ENCODE peak calls at places on chromosomes 7 and 10, in six cellular contexts. O, L, U, V, I and T are unnamed samples.

GRCh38 chr7:24143547-24143946 is 140.4 kb upstream of the NPY start:
- DNase-seq in O (no peak), L (no peak), U (no peak), V (no peak), I (no peak), T (no peak)

GRCh38 chr10:11776080-11776479 is 33.9 kb downstream of the ECHDC3 start:
- DNase-seq in O (no peak), L (no peak), U (no peak), V (peak), I (no peak), T (no peak)

GRCh38 chr10:84924131-84924530 is 595.7 kb downstream of the CCSER2 start:
- DNase-seq in O (no peak), L (no peak), U (no peak), V (no peak), I (no peak), T (no peak)

GRCh38 chr10:23198940-23199767 is 7.0 kb downstream of the PTF1A start:
- DNase-seq in O (no peak), L (peak), U (peak), V (no peak), I (no peak), T (no peak)

GRCh38 chr7:71414490-71414889 is 282.5 kb downstream of the GALNT17 start:
- DNase-seq in O (peak), L (no peak), U (peak), V (no peak), I (no peak), T (peak)

GRCh38 chr7:35680403-35681013 is 14.4 kb downstream of the HERPUD2 start:
- DNase-seq in O (no peak), L (no peak), U (peak), V (no peak), I (no peak), T (no peak)

GRCh38 chr7:138116156-138116555 is 39.9 kb downstream of the AKR1D1 start:
- DNase-seq in O (no peak), L (no peak), U (no peak), V (peak), I (peak), T (no peak)

GRCh38 chr10:26437637-26438461 is at the start of gene APBB1IP:
- DNase-seq in O (peak), L (peak), U (peak), V (peak), I (peak), T (no peak)